ENCODE peak calls at places on chromosomes 16 and 17, in four cellular contexts. P is gastrocnemius medialis, R is heart left ventricle, T is glutamatergic neuron. O is an unnamed sample.

GRCh38 chr17:37212184-37212583 is 163.6 kb upstream of the C17orf78 start:
- DNase-seq in P (no peak), R (no peak), T (no peak), O (no peak)

GRCh38 chr17:4735825-4736651 is 3.6 kb upstream of the ZMYND15 start:
- DNase-seq in P (no peak), R (no peak), T (no peak), O (no peak)

GRCh38 chr16:4947722-4948503 is 10.2 kb upstream of the SEC14L5 start:
- DNase-seq in P (no peak), R (no peak), T (no peak), O (no peak)

GRCh38 chr17:49635121-49635520 is 42.8 kb downstream of the SPOP start:
- DNase-seq in T (no peak), P (no peak), R (no peak), O (no peak)

GRCh38 chr16:26051078-26051477 is 359.3 kb downstream of the HS3ST4 start:
- DNase-seq in P (no peak), T (no peak), R (no peak), O (no peak)

GRCh38 chr17:50459756-50460155 is 8.9 kb downstream of the CHAD start:
- DNase-seq in T (no peak), P (no peak), R (no peak), O (no peak)

GRCh38 chr17:4420692-4421131 is 13.0 kb upstream of the SPNS3 start:
- DNase-seq in T (peak), P (peak), R (no peak), O (peak)

GRCh38 chr17:16437083-16437482 is 21.7 kb downstream of the TRPV2 start:
- DNase-seq in R (no peak), T (no peak), P (no peak), O (no peak)

GRCh38 chr16:19912445-19913305 is 28.0 kb upstream of the GPRC5B start:
- DNase-seq in T (no peak), R (no peak), P (no peak), O (no peak)

GRCh38 chr16:4006441-4006989 is 109.7 kb downstream of the ADCY9 start:
- DNase-seq in R (no peak), P (no peak), T (no peak), O (no peak)

GRCh38 chr17:83176272-83176955 is 97.0 kb downstream of the METRNL start:
- DNase-seq in P (no peak), T (no peak), R (no peak), O (no peak)

GRCh38 chr16:76583995-76584394 is 306.8 kb downstream of the CNTNAP4 start:
- DNase-seq in P (no peak), T (no peak), R (no peak), O (no peak)

GRCh38 chr16:57720142-57720575 is 15.4 kb upstream of the KATNB1 start:
- DNase-seq in T (peak), P (no peak), R (no peak), O (peak)

GRCh38 chr17:40540448-40540847 is 24.8 kb downstream of the CCR7 start:
- DNase-seq in T (no peak), P (no peak), R (no peak), O (no peak)

GRCh38 chr17:19320876-19321275 is 41.6 kb downstream of the B9D1 start:
- DNase-seq in P (no peak), R (no peak), T (no peak), O (no peak)

GRCh38 chr16:51290410-51290809 is 139.3 kb upstream of the SALL1 start:
- DNase-seq in T (no peak), R (no peak), P (no peak), O (no peak)

GRCh38 chr17:33012522-33013033 is 20.9 kb downstream of the SPACA3 start:
- DNase-seq in R (no peak), P (no peak), T (no peak), O (peak)

GRCh38 chr16:69767459-69768229 is 5.5 kb downstream of the WWP2 start:
- DNase-seq in R (no peak), T (no peak), P (no peak), O (no peak)

GRCh38 chr17:77318491-77319210 is 177.9 kb downstream of the SEC14L1 start:
- DNase-seq in T (peak), P (no peak), R (peak), O (no peak)

GRCh38 chr17:28747046-28747691 is 3.4 kb downstream of the TRAF4 start:
- DNase-seq in R (no peak), T (peak), P (no peak), O (peak)

GRCh38 chr17:75877752-75878173 is 618 bp downstream of the TRIM47 start:
- DNase-seq in P (peak), T (peak), R (peak), O (peak)

GRCh38 chr16:81740163-81740562 is 38.9 kb upstream of the PLCG2 start:
- DNase-seq in R (no peak), T (no peak), P (no peak), O (no peak)

GRCh38 chr17:50269477-50270429 is 4.5 kb upstream of the TMEM92 start:
- DNase-seq in T (peak), P (peak), R (no peak), O (peak)

GRCh38 chr17:72126575-72127486 is 6.0 kb downstream of the SOX9 start:
- DNase-seq in R (no peak), P (no peak), T (no peak), O (peak)

GRCh38 chr17:52024296-52024870 is 134.1 kb downstream of the CA10 start:
- DNase-seq in R (no peak), P (no peak), T (no peak), O (no peak)

GRCh38 chr16:87056083-87056482 is 261.1 kb downstream of the C16orf95 start:
- DNase-seq in P (no peak), R (no peak), T (no peak), O (no peak)

GRCh38 chr16:89157778-89158177 is 13.8 kb upstream of the CDH15 start:
- DNase-seq in P (no peak), T (no peak), R (no peak), O (no peak)

GRCh38 chr16:77812856-77813523 is 24.6 kb downstream of the VAT1L start:
- DNase-seq in T (no peak), R (no peak), P (no peak), O (no peak)

DNA sequence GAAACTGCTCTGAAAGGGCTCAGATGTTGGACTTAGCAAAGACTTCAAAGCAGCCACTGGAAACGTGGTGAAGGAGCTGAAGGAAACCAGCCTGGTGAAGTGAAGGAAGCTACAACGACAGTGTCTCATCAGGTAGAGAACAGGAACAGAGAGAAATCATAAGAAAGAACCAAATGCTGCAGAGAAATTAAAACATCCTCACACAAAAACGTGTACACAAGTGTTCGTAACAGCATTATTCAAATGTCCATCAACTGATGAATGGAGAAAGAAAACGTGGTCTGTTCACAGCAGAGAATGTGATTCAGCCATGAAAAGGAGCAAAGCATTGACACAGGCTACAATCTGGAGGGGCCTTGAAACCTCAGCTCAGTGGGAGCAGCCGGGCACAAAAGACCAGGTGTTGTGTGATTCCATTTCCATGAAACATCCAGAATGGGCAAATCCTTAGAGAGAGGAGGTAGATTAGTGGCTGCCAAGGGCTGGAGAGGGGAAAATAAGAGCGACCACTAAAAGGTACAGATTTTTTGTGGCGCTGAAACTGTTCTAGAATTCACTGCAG is 26.9 kb downstream of the IFT140 start:
- DNase-seq in T (no peak), R (no peak), P (no peak), O (no peak)
- TF ChIP-seq CTCF in T (no peak), R (no peak), P (no peak), O (no peak)

GRCh38 chr17:68614718-68615117 is 13.6 kb upstream of the FAM20A start:
- DNase-seq in R (no peak), P (no peak), T (no peak), O (no peak)

GRCh38 chr17:68611353-68612227 is 10.4 kb upstream of the FAM20A start:
- DNase-seq in T (no peak), P (no peak), R (no peak), O (no peak)

GRCh38 chr17:68612228-68612922 is 11.2 kb upstream of the FAM20A start:
- DNase-seq in T (no peak), P (no peak), R (no peak), O (no peak)

GRCh38 chr17:68612923-68613292 is 11.7 kb upstream of the FAM20A start:
- DNase-seq in R (no peak), P (no peak), T (no peak), O (no peak)

DNA sequence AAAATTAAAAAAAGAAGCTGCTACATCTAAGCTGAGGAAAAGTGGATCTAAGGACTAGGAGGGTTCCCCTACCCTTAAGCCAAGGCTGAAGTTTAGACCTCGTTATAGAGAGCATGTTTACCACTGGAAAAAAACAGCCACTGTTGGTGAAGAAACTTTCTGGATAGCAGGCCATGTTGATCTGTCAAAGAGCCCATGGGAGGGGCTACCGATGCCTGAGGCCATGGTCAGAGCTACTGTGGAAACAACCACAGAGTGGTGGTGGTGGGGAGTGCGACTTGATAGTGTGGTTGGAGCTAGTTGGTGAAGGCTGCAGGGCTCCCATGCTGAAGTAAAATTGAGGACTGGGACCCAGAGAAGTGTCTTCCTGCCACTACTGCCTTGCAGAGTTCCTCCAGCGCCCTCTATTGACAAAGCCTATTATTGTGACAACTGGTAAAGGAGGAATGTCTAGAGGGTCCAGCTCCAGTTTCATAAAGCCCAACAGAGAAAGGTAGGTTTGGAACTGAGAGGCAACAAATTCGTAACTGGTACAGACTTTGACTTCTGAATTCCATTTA is 12.7 kb upstream of the FAM20A start:
- DNase-seq in P (no peak), R (no peak), T (peak), O (peak)
- TF ChIP-seq CTCF in P (no peak), R (peak), T (peak), O (peak)

DNA sequence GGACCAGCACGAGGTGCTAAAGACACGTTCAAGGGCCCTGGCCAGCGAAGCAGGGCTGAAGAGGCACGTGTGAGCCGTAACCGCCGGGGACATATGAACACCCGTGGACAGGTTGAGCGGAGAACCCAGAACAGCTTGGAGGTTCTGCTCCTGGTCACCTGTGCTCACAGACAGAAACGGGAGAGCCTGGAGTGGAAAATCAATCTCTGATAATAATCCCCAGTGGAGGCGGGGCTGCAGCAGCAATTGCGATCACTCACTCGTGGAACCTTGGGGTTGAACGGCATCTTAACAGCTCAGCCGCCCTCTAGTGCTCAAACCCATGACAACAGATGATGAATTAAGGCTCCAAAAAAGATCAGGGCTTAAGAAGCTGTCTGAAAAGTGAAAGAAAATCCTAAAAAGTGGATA is 25.6 kb downstream of the WIPI1 start:
- DNase-seq in R (no peak), T (peak), P (no peak), O (no peak)
- TF ChIP-seq CTCF in R (no peak), T (peak), P (no peak), O (no peak)

GRCh38 chr16:30557950-30558788 is at the start of gene ZNF764:
- DNase-seq in R (peak), T (peak), P (peak), O (peak)
- TF ChIP-seq CTCF in R (no peak), T (no peak), P (no peak), O (no peak)

GRCh38 chr17:43393944-43394482 is 4.8 kb upstream of the ARL4D start:
- DNase-seq in T (peak), P (peak), R (peak), O (peak)
- TF ChIP-seq CTCF in T (peak), P (peak), R (peak), O (peak)

DNA sequence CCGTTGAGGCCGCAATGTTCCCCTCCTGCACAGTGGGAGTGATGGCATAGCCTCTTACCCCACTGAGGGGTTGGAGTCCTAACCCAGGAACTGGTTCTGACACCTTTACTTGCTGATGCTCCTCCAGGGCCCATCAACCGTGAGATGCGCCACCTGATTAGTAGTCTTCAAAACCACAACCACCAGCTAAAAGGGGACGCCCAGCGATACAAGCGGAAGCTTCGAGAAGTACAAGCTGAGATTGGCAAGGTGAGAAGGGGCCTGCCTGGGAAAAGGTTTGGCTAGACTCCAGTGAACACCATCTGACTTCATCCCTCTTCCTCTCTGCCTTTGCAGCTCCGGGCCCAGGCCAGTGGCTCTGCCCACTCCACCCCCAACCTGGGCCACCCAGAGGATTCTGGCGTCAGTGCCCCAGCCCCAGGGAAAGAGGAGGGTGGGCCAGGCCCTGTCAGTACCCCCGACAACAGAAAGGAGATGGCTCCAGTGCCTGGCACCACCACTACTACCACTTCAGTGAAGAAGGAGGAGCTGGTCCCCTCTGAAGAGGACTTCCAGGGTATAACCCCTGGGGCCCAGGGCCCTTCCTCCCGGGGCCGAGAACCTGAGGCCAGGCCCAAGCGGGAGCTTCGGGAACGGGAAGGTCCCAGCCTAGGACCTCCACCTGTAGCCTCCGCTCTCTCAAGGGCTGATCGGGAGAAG is 5.8 kb downstream of the RNF40 start:
- DNase-seq in T (no peak), P (no peak), R (no peak), O (no peak)
- TF ChIP-seq CTCF in T (no peak), P (no peak), R (no peak), O (no peak)

GRCh38 chr17:80023261-80024205 is 12.1 kb downstream of the TBC1D16 start:
- DNase-seq in P (no peak), T (peak), R (peak), O (no peak)

GRCh38 chr17:80026359-80027042 is 9.2 kb downstream of the TBC1D16 start:
- DNase-seq in R (no peak), T (no peak), P (peak), O (no peak)

GRCh38 chr17:80025796-80026195 is 9.9 kb downstream of the TBC1D16 start:
- DNase-seq in P (no peak), T (no peak), R (no peak), O (no peak)

GRCh38 chr17:80024206-80024972 is 11.3 kb downstream of the TBC1D16 start:
- DNase-seq in P (no peak), R (no peak), T (no peak), O (no peak)

GRCh38 chr17:80025140-80025539 is 10.5 kb downstream of the TBC1D16 start:
- DNase-seq in P (no peak), R (peak), T (peak), O (no peak)
- TF ChIP-seq CTCF in P (no peak), R (no peak), T (no peak), O (no peak)

GRCh38 chr16:720990-721764 is at the start of gene ANTKMT:
- DNase-seq in R (peak), P (peak), T (peak), O (peak)
- TF ChIP-seq CTCF in R (peak), P (peak), T (no peak), O (no peak)

GRCh38 chr17:81907219-81908145 is 3.7 kb downstream of the PCYT2 start:
- DNase-seq in P (peak), T (no peak), R (no peak), O (no peak)
- TF ChIP-seq CTCF in P (no peak), T (no peak), R (no peak), O (no peak)

DNA sequence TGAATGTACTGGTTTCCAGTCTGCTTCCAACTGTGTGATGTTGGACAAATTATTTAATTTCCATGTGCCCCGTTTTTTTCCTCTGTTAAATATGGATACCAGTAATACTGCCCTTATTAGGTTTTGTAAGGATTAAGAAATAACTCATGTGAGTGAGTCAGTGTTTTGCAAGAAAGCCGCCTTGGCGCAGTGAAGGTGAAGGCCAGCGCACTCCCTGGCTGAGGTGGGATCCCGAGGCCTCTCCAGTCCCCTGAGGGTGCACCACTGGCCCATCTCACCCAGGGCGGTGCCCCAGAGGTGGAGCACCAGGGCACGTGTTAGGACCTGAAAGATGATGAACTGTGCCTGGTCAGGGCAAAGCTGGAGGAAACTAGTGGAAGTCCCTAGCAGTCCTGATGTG is 43.5 kb downstream of the PHKB start:
- DNase-seq in T (no peak), R (no peak), P (no peak), O (no peak)
- TF ChIP-seq CTCF in T (no peak), R (no peak), P (no peak), O (no peak)